ENCODE peak calls at places on chromosomes 3 and 15, in four cellular contexts. O, P, T and S are unnamed samples.

GRCh38 chr15:45377630-45378148 is 655 bp downstream of the GATM start:
- DNase-seq in O (no peak), P (no peak), T (no peak), S (no peak)

GRCh38 chr3:193971268-193971751 is 164.6 kb upstream of the HES1 start:
- DNase-seq in T (no peak), O (no peak), P (peak; percentile 58), S (no peak)

GRCh38 chr3:139312959-139313358 is 30.9 kb upstream of the MRPS22 start:
- DNase-seq in T (peak; percentile 86), O (no peak), P (no peak), S (peak; percentile 46)

GRCh38 chr3:184805351-184806038 is 6.5 kb upstream of the VPS8 start:
- DNase-seq in P (no peak), T (peak; percentile 26), O (peak; percentile 72), S (no peak)

GRCh38 chr3:86954751-86955150 is 36.2 kb downstream of the VGLL3 start:
- DNase-seq in P (no peak), O (no peak), T (no peak), S (no peak)

GRCh38 chr15:97866994-97867393 is 93.5 kb upstream of the ARRDC4 start:
- DNase-seq in P (no peak), T (no peak), O (no peak), S (no peak)

GRCh38 chr15:84991313-84991712 is 9.7 kb downstream of the PDE8A start:
- DNase-seq in T (no peak), P (no peak), O (no peak), S (no peak)

GRCh38 chr15:50979041-50979440 is 70.6 kb downstream of the AP4E1 start:
- DNase-seq in P (no peak), T (no peak), O (no peak), S (no peak)

GRCh38 chr3:138399766-138400165 is 34.6 kb upstream of the ESYT3 start:
- DNase-seq in P (no peak), T (no peak), O (peak; percentile 83), S (no peak)

GRCh38 chr3:79086514-79086913 is 681.3 kb downstream of the ROBO1 start:
- DNase-seq in P (no peak), O (peak; percentile 53), T (peak; percentile 9), S (peak; percentile 63)

GRCh38 chr3:184571750-184572377 is 10.3 kb downstream of the EPHB3 start:
- DNase-seq in T (no peak), P (no peak), O (no peak), S (no peak)

GRCh38 chr3:140972833-140973232 is 31.2 kb downstream of the SLC25A36 start:
- DNase-seq in O (peak; percentile 41), T (no peak), P (no peak), S (peak; percentile 19)

GRCh38 chr3:11720220-11721113 is 76.8 kb upstream of the VGLL4 start:
- DNase-seq in P (no peak), O (peak; percentile 46), T (no peak), S (peak; percentile 71)

GRCh38 chr3:169699536-169700050 is 36.1 kb upstream of the MECOM start:
- DNase-seq in P (no peak), T (no peak), O (peak; percentile 3), S (no peak)

GRCh38 chr3:42165211-42165610 is 74.1 kb downstream of the TRAK1 start:
- DNase-seq in O (no peak), P (no peak), T (no peak), S (no peak)

GRCh38 chr3:104825116-104825515 is 541.6 kb upstream of the ALCAM start:
- DNase-seq in O (no peak), P (no peak), T (no peak), S (no peak)

GRCh38 chr3:115092220-115092791 is 54.8 kb downstream of the ZBTB20 start:
- DNase-seq in T (peak; percentile 17), O (peak; percentile 34), P (peak; percentile 26), S (peak; percentile 38)

GRCh38 chr3:37625051-37625450 is 236.6 kb upstream of the CTDSPL start:
- DNase-seq in P (no peak), T (no peak), O (no peak), S (no peak)

GRCh38 chr15:23629234-23629805 is 18.3 kb downstream of the MAGEL2 start:
- DNase-seq in O (no peak), P (no peak), T (peak; percentile 34), S (no peak)

GRCh38 chr3:128416578-128417150 is 50.0 kb downstream of the DNAJB8 start:
- DNase-seq in O (peak; percentile 78), T (peak; percentile 86), P (no peak), S (peak; percentile 72)

GRCh38 chr15:68340711-68341671 is 63.4 kb downstream of the FEM1B start:
- DNase-seq in O (no peak), P (no peak), T (no peak), S (no peak)

GRCh38 chr3:188323067-188323842 is 169.3 kb downstream of the LPP start:
- DNase-seq in P (no peak), O (no peak), T (no peak), S (no peak)

GRCh38 chr3:38332202-38332601 is 14.4 kb upstream of the XYLB start:
- DNase-seq in T (no peak), P (no peak), O (no peak), S (no peak)

GRCh38 chr15:88920186-88920891 is 7.2 kb upstream of the MFGE8 start:
- DNase-seq in P (no peak), O (no peak), T (peak; percentile 61), S (peak; percentile 70)

GRCh38 chr15:34239151-34239761 is 14.4 kb downstream of the EMC4 start:
- DNase-seq in O (peak; percentile 6), T (no peak), P (no peak), S (peak; percentile 68)

GRCh38 chr3:71310595-71311319 is 272.8 kb downstream of the FOXP1 start:
- DNase-seq in O (peak; percentile 24), P (no peak), T (no peak), S (peak; percentile 11)

GRCh38 chr15:35702946-35703495 is 157.1 kb upstream of the DPH6 start:
- DNase-seq in T (no peak), O (no peak), P (no peak), S (no peak)

GRCh38 chr3:164458986-164459385 is 619.3 kb downstream of the SI start:
- DNase-seq in O (no peak), T (no peak), P (no peak), S (no peak)

DNA sequence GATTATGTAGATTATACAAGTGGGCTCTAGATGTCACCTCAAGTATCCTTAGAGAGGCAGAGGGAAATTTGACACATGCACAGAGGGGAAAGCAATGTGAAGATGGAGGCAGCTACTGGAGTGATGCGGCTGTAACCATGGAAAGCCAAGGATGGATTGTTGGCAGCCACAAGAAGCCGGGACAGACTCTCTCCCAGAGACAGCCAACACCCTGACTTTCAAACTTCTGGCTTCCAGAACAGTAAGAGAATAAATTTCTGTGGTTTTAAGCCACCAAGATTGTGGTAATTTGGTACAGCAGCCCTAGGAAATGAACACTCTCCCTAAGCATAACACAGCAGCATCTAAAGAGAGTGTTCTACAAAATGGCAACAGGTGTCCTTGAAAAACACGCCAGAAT is 34.4 kb upstream of the PRICKLE2 start:
- DNase-seq in T (no peak), P (no peak), O (no peak), S (no peak)
- H3K27ac ChIP-seq in T (no peak overlapping the region), P (no peak overlapping the region), O (no peak overlapping the region), S (no peak overlapping the region)

DNA sequence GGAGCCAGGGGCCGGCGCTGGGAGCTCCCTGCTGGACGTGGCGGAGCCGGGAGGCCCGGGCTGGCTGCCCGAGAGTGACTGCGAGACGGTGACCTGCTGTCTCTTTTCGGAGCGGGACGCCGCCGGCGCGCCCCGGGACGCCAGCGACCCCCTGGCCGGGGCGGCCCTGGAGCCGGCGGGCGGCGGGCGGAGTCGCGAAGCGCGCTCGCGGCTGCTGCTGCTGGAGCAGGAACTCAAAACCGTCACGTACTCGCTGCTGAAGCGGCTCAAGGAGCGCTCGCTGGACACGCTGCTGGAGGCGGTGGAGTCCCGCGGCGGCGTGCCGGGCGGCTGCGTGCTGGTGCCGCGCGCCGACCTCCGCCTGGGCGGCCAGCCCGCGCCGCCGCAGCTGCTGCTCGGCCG is 1.5 kb downstream of the SMAD6 start:
- DNase-seq in O (no peak), T (no peak), P (no peak), S (no peak)
- TF ChIP-seq ESRRA in O (no peak), T (no peak), P (no peak), S (no peak)

GRCh38 chr3:17639765-17640164 is 102.7 kb downstream of the TBC1D5 start:
- DNase-seq in P (no peak), O (peak; percentile 92), T (no peak), S (peak; percentile 96)

GRCh38 chr3:17643691-17644090 is 98.7 kb downstream of the TBC1D5 start:
- DNase-seq in P (no peak), O (no peak), T (no peak), S (no peak)

GRCh38 chr3:17645074-17645698 is 97.2 kb downstream of the TBC1D5 start:
- DNase-seq in T (peak; percentile 42), P (no peak), O (peak; percentile 67), S (peak; percentile 71)

GRCh38 chr3:17640466-17640865 is 102.0 kb downstream of the TBC1D5 start:
- DNase-seq in T (no peak), P (no peak), O (no peak), S (no peak)

DNA sequence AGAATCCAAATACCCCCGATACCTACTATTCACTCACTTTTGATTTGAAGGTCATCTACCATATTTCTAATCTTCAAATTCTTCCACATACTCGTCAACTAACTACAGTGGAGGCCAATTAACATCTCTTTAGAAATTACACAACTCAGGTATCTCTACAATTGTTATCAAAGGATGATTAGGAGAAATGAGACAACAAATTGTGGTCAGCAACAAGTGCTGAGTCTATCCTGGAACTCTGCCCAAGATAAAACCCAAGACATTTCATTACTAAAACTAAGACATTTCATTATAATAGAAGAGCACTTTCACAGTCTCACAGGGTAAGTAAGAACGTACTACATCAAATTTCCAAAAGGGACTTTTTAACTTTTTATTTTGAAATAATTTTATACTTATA is 100.0 kb downstream of the TBC1D5 start:
- DNase-seq in O (no peak), T (no peak), P (no peak), S (no peak)
- H3K27ac ChIP-seq in O (no peak overlapping the region), T (no peak overlapping the region), P (no peak overlapping the region), S (no peak overlapping the region)

GRCh38 chr3:46965151-46965550 is 11.4 kb downstream of the CCDC12 start:
- DNase-seq in T (no peak), O (no peak), P (no peak), S (no peak)
- TF ChIP-seq ESRRA in T (no peak), O (no peak), P (no peak), S (no peak)